ENCODE peak calls at places on chromosome 4, in four cellular contexts. One of them, this sample, is unnamed. For H3K36me3 and H3K4me1, the result is how much of the 10 kb centered on the place peaks cover.

GRCh38 chr4:70518716-70519115 is 347 bp downstream of the AMTN start:
- DNase-seq in HepG2: no peak
- DNase-seq in SK-N-SH: no peak
- DNase-seq in colonic mucosa: no peak
- DNase-seq in this sample: no peak

GRCh38 chr4:87120411-87121162 is 99.8 kb downstream of the KLHL8 start:
- DNase-seq in HepG2: peak
- DNase-seq in SK-N-SH: no peak
- DNase-seq in colonic mucosa: peak
- DNase-seq in this sample: peak

GRCh38 chr4:8311096-8312068 is 41.8 kb downstream of the HTRA3 start:
- DNase-seq in HepG2: no peak
- DNase-seq in SK-N-SH: no peak
- DNase-seq in colonic mucosa: no peak
- DNase-seq in this sample: no peak

GRCh38 chr4:170193496-170193895 is 103.7 kb upstream of the AADAT start:
- DNase-seq in HepG2: no peak
- DNase-seq in SK-N-SH: no peak
- DNase-seq in colonic mucosa: no peak
- DNase-seq in this sample: no peak

GRCh38 chr4:57131849-57132745 is 21.9 kb upstream of the IGFBP7 start:
- DNase-seq in HepG2: peak
- DNase-seq in SK-N-SH: no peak
- DNase-seq in colonic mucosa: no peak
- DNase-seq in this sample: peak

GRCh38 chr4:111652986-111653385 is 492.3 kb upstream of the FAM241A start:
- DNase-seq in HepG2: no peak
- DNase-seq in SK-N-SH: no peak
- DNase-seq in colonic mucosa: no peak
- DNase-seq in this sample: no peak

GRCh38 chr4:186058980-186059316 is 10.0 kb upstream of the TLR3 start:
- DNase-seq in HepG2: no peak
- DNase-seq in SK-N-SH: no peak
- DNase-seq in colonic mucosa: no peak
- DNase-seq in this sample: no peak

GRCh38 chr4:156347412-156348075 is 393.9 kb upstream of the CTSO start:
- DNase-seq in HepG2: no peak
- DNase-seq in SK-N-SH: no peak
- DNase-seq in colonic mucosa: no peak
- DNase-seq in this sample: peak

GRCh38 chr4:145619639-145619996 is 433 bp downstream of the MMAA start:
- DNase-seq in HepG2: peak
- DNase-seq in SK-N-SH: peak
- DNase-seq in colonic mucosa: peak
- DNase-seq in this sample: peak

GRCh38 chr4:140689628-140690027 is 66.6 kb downstream of the TBC1D9 start:
- DNase-seq in HepG2: no peak
- DNase-seq in SK-N-SH: no peak
- DNase-seq in colonic mucosa: no peak
- DNase-seq in this sample: no peak

GRCh38 chr4:122633211-122633610 is 12.3 kb upstream of the IL21 start:
- DNase-seq in HepG2: no peak
- DNase-seq in SK-N-SH: no peak
- DNase-seq in colonic mucosa: no peak
- DNase-seq in this sample: peak

GRCh38 chr4:13151178-13151577 is 333.0 kb downstream of the RAB28 start:
- DNase-seq in HepG2: no peak
- DNase-seq in SK-N-SH: no peak
- DNase-seq in colonic mucosa: no peak
- DNase-seq in this sample: no peak

GRCh38 chr4:128385683-128386304 is 98.2 kb upstream of the PGRMC2 start:
- DNase-seq in HepG2: peak
- DNase-seq in SK-N-SH: no peak
- DNase-seq in colonic mucosa: no peak
- DNase-seq in this sample: peak

GRCh38 chr4:127140306-127140705 is 492.5 kb upstream of the INTU start:
- DNase-seq in HepG2: no peak
- DNase-seq in SK-N-SH: no peak
- DNase-seq in colonic mucosa: no peak
- DNase-seq in this sample: no peak

GRCh38 chr4:153764611-153765368 is 5.0 kb upstream of the RNF175 start:
- DNase-seq in HepG2: no peak
- DNase-seq in SK-N-SH: no peak
- DNase-seq in colonic mucosa: no peak
- DNase-seq in this sample: no peak

GRCh38 chr4:119232286-119232685 is 19.8 kb downstream of the USP53 start:
- DNase-seq in HepG2: no peak
- DNase-seq in SK-N-SH: no peak
- DNase-seq in colonic mucosa: no peak
- DNase-seq in this sample: no peak

DNA sequence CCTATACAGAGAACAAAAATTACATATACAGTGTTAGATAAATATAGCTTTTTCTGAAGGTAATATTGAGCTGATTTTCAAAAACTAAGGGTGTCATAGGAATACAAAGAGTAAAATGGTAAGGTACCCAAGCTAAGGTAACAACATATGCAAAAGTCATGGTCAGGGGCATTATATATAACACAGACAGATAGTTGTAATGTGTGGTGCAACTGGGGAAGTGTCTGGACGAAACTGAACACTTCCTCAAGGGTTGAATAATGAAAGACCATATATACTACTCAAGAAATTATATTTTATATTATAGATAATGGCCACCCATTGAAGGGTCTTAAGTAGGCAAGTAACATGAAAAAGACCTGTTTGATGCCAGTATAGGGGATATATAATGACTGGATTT is 262.1 kb upstream of the CXXC4 start:
- DNase-seq in HepG2: no peak
- DNase-seq in SK-N-SH: no peak
- DNase-seq in colonic mucosa: no peak
- DNase-seq in this sample: no peak
- H3K27ac ChIP-seq in HepG2: no peak
- H3K27ac ChIP-seq in SK-N-SH: no peak
- H3K27ac ChIP-seq in colonic mucosa: no peak
- H3K27ac ChIP-seq in this sample: no peak

DNA sequence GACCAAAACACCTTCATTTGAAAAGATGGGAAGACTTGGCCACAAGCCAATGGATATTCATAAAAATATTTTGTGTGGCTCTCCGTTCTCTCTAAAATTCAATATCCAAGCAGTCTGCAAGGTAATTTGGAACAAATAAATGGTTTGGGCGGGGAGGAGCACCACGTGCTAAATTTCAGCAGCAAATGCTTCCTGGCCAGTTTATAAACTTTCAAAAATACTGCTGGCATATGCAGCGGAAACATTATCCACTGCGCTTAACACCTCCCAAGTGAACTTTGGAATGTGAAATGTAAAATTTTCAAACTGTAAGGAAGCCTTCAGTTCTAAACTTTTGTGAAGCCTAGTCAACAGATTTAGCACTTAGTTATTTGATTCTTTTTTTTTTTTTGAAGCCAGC is 191.0 kb downstream of the NSUN7 start:
- DNase-seq in HepG2: no peak
- DNase-seq in SK-N-SH: no peak
- DNase-seq in colonic mucosa: no peak
- DNase-seq in this sample: no peak
- H3K36me3 ChIP-seq in HepG2: under half
- H3K36me3 ChIP-seq in SK-N-SH: under half
- H3K36me3 ChIP-seq in colonic mucosa: under half
- H3K36me3 ChIP-seq in this sample: under half

GRCh38 chr4:120874792-120875774 is 47.4 kb downstream of the PRDM5 start:
- DNase-seq in HepG2: no peak
- DNase-seq in SK-N-SH: no peak
- DNase-seq in colonic mucosa: no peak
- DNase-seq in this sample: peak

GRCh38 chr4:120870279-120870673 is 52.2 kb downstream of the PRDM5 start:
- DNase-seq in HepG2: peak
- DNase-seq in SK-N-SH: peak
- DNase-seq in colonic mucosa: peak
- DNase-seq in this sample: no peak

GRCh38 chr4:120871173-120871572 is 51.4 kb downstream of the PRDM5 start:
- DNase-seq in HepG2: no peak
- DNase-seq in SK-N-SH: peak
- DNase-seq in colonic mucosa: no peak
- DNase-seq in this sample: no peak

GRCh38 chr4:120877021-120877420 is 45.5 kb downstream of the PRDM5 start:
- DNase-seq in HepG2: no peak
- DNase-seq in SK-N-SH: no peak
- DNase-seq in colonic mucosa: no peak
- DNase-seq in this sample: no peak

GRCh38 chr4:120873554-120873953 is 49.0 kb downstream of the PRDM5 start:
- DNase-seq in HepG2: no peak
- DNase-seq in SK-N-SH: no peak
- DNase-seq in colonic mucosa: no peak
- DNase-seq in this sample: no peak
- H3K4me1 ChIP-seq in HepG2: under half
- H3K4me1 ChIP-seq in SK-N-SH: under half
- H3K4me1 ChIP-seq in colonic mucosa: under half
- H3K4me1 ChIP-seq in this sample: under half

GRCh38 chr4:38529189-38530115 is 134.5 kb upstream of the KLF3 start:
- DNase-seq in HepG2: no peak
- DNase-seq in SK-N-SH: no peak
- DNase-seq in colonic mucosa: peak
- DNase-seq in this sample: no peak
- H3K27ac ChIP-seq in HepG2: peak
- H3K27ac ChIP-seq in SK-N-SH: no peak
- H3K27ac ChIP-seq in colonic mucosa: peak
- H3K27ac ChIP-seq in this sample: no peak

DNA sequence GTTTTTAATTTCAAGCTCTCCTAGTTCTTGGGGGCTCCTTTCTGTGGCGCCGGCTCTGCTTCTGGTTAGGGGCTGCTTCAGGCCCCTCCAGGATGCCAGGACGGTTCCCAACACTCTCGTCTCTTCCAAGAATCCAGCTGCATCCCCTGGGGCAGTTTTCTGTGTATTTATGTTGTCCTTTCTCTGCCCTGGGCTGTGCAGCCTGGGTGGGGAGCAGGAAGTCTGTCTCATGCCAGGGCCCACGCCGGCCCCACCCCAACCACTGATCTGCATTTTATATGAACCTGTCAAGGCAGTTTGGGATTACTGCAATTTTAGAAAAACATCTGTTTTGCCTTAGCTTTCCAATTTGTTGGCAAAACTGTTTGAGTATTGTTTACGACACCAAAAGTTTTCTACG is 14.6 kb downstream of the CTBP1 start:
- DNase-seq in HepG2: no peak
- DNase-seq in SK-N-SH: peak
- DNase-seq in colonic mucosa: no peak
- DNase-seq in this sample: no peak
- H3K36me3 ChIP-seq in HepG2: under half
- H3K36me3 ChIP-seq in SK-N-SH: half or more
- H3K36me3 ChIP-seq in colonic mucosa: under half
- H3K36me3 ChIP-seq in this sample: under half

GRCh38 chr4:2822461-2823300 is 21.0 kb upstream of the ADD1 start:
- DNase-seq in HepG2: no peak
- DNase-seq in SK-N-SH: no peak
- DNase-seq in colonic mucosa: no peak
- DNase-seq in this sample: no peak
- H3K4me1 ChIP-seq in HepG2: under half
- H3K4me1 ChIP-seq in SK-N-SH: under half
- H3K4me1 ChIP-seq in colonic mucosa: under half
- H3K4me1 ChIP-seq in this sample: under half

This sample was measured in cardiac muscle cell.